ENCODE peak calls at places on chromosomes 3 and 15, in ten cellular contexts. D is CD8-positive, alpha-beta T cell; V is neuronal stem cell; I is PC-3; J is fibroblast of the aortic adventitia; N is NT2/D1; R is AG04450; A is GM23248; U is breast epithelium; Z is sigmoid colon. E is an unnamed sample.

GRCh38 chr3:166445865-166446264 is 608.6 kb upstream of the BCHE start:
- DNase-seq in D (no peak), V (no peak), I (peak; percentile 79), J (no peak), N (no peak), R (no peak), A (no peak), U (no peak), Z (no peak), E (no peak)

GRCh38 chr3:40719660-40720287 is 195.0 kb downstream of the ZNF621 start:
- DNase-seq in D (no peak), V (peak; percentile 12), I (peak; percentile 67), J (peak; percentile 19), N (peak; percentile 28), R (no peak), A (no peak), U (no peak), Z (no peak), E (no peak)

GRCh38 chr15:73617910-73618309 is 15.3 kb downstream of the NPTN start:
- DNase-seq in D (no peak), V (no peak), I (no peak), J (no peak), N (no peak), R (no peak), A (no peak), U (no peak), Z (no peak), E (no peak)

GRCh38 chr15:79025802-79026201 is 64.8 kb downstream of the RASGRF1 start:
- DNase-seq in D (no peak), V (no peak), I (no peak), J (no peak), N (no peak), R (no peak), A (no peak), U (no peak), Z (no peak), E (no peak)

GRCh38 chr3:177729939-177730700 is 532.8 kb upstream of the TBL1XR1 start:
- DNase-seq in D (no peak), V (no peak), I (no peak), J (peak; percentile 59), N (no peak), R (no peak), A (no peak), U (no peak), Z (peak; percentile 77), E (no peak)

GRCh38 chr15:75809986-75810750 is 33.1 kb upstream of the UBE2Q2 start:
- DNase-seq in D (no peak), V (no peak), I (peak; percentile 57), J (peak; percentile 48), N (peak; percentile 57), R (no peak), A (peak; percentile 44), U (no peak), Z (no peak), E (no peak)

GRCh38 chr3:83877909-83878308 is 1080.9 kb upstream of the CADM2 start:
- DNase-seq in D (no peak), V (no peak), I (no peak), J (no peak), N (no peak), R (no peak), A (no peak), U (no peak), Z (no peak), E (no peak)

GRCh38 chr15:65927545-65927944 is 58.3 kb downstream of the RAB11A start:
- DNase-seq in D (no peak), V (no peak), I (no peak), J (no peak), N (no peak), R (no peak), A (peak; percentile 12), U (no peak), Z (no peak), E (no peak)

GRCh38 chr3:130390079-130390478 is 44.6 kb downstream of the COL6A5 start:
- DNase-seq in D (no peak), V (no peak), I (peak; percentile 25), J (no peak), N (no peak), R (no peak), A (no peak), U (no peak), Z (no peak), E (no peak)

GRCh38 chr3:9216736-9217135 is 32.7 kb downstream of the SRGAP3 start:
- DNase-seq in D (no peak), V (no peak), I (peak; percentile 21), J (no peak), N (no peak), R (no peak), A (peak; percentile 83), U (no peak), Z (no peak), E (peak; percentile 86)

GRCh38 chr3:138289701-138290100 is 40.0 kb downstream of the NME9 start:
- DNase-seq in D (no peak), V (no peak), I (no peak), J (no peak), N (no peak), R (no peak), A (no peak), U (no peak), Z (no peak), E (no peak)

GRCh38 chr3:189569473-189569872 is 61.7 kb upstream of the TP63 start:
- DNase-seq in D (no peak), V (no peak), I (no peak), J (no peak), N (no peak), R (no peak), A (no peak), U (no peak), Z (no peak), E (no peak)

GRCh38 chr3:189567772-189568420 is 63.3 kb upstream of the TP63 start:
- DNase-seq in D (no peak), V (no peak), I (no peak), J (no peak), N (no peak), R (no peak), A (no peak), U (no peak), Z (no peak), E (no peak)

GRCh38 chr3:189566550-189566949 is 64.6 kb upstream of the TP63 start:
- DNase-seq in D (no peak), V (no peak), I (no peak), J (no peak), N (no peak), R (no peak), A (no peak), U (no peak), Z (no peak), E (no peak)

GRCh38 chr3:189568931-189569330 is 62.3 kb upstream of the TP63 start:
- DNase-seq in D (no peak), V (no peak), I (no peak), J (no peak), N (no peak), R (no peak), A (no peak), U (no peak), Z (no peak), E (no peak)

DNA sequence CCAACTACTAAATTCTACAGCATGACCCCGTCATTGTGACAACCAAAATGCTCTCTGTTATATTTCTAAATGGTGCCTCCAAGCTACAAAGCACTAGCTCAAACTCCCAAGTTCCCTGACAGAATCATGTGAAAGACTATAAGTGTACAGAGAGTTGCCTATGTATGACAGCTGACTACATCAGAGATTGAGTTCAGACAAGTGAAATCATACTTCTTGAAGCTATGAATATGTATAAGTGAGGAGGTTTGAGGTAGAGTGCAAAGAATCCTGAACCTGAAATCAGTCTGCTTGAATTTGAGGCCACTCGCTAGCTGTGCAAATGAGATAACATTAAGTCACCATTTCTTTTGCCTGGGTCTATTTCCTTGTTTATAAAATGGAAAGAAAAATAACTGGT is 63.9 kb upstream of the TP63 start:
- DNase-seq in D (no peak), V (no peak), I (no peak), J (no peak), N (no peak), R (no peak), A (no peak), U (no peak), Z (no peak), E (no peak)
- H3K4me3 ChIP-seq in D (no peak overlapping the region), V (no peak overlapping the region), I (no peak overlapping the region), J (no peak overlapping the region), N (no peak overlapping the region), R (no peak overlapping the region), A (no peak overlapping the region), U (no peak overlapping the region), Z (no peak overlapping the region), E (no peak overlapping the region)

DNA sequence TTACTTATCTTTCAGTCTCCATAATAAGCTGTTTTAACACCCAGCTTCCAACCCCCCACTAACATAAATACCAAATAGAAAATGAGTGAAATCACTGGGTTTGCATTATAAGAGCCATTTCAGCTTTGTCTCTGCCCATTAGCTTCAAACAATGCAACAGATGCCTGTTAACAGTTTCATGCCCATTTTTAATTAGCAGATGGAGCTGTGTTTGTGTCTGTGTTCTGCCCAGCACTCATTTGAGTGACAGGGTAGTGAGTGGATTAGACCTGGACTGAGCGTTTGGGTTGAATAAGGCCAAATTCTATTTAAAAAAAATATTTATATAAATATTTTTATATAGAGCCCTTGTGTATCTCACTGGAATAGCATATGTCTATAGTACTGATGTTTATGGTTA is 7.4 kb downstream of the RAB8B start:
- DNase-seq in D (no peak), V (no peak), I (no peak), J (no peak), N (no peak), R (no peak), A (no peak), U (no peak), Z (no peak), E (no peak)
- H3K4me3 ChIP-seq in D (no peak overlapping the region), V (no peak overlapping the region), I (no peak overlapping the region), J (no peak overlapping the region), N (no peak overlapping the region), R (no peak overlapping the region), A (no peak overlapping the region), U (no peak overlapping the region), Z (no peak overlapping the region), E (no peak overlapping the region)

DNA sequence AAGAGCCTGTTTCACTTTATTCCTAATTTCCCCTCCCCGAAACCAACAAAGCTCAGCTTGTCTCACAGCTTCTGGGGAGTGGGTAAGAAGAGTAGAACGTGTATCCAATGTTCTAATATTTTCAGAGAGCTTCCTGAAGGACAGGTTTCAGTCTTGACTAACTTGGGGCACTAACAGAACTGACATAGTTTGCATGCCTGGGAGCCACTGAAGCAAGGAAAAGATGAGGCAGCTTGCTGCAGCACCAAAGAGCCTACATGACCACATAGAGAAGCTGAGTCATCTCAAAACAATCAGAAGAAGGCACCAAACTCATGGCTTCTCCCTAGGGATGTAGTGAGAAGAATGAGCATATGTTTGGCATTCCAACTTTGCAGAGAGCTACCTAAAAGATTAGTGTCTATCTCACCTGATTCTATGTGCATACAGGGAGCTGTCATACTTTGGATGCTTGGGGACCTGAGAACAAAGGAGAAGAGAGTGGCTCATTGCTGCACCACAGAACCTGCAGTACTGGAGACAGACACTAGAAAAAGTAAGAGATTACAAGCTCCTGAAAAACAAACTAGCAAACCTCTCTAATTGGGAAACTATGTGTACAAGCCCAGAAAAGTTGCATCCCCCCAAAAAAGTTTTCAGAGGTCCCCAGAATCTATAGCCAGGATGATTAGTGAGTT is 86.9 kb downstream of the DCLK3 start:
- DNase-seq in D (no peak), V (no peak), I (peak; percentile 97), J (peak; percentile 81), N (no peak), R (peak; percentile 55), A (peak; percentile 98), U (no peak), Z (no peak), E (no peak)
- H3K4me3 ChIP-seq in D (no peak overlapping the region), V (no peak overlapping the region), I (no peak overlapping the region), J (no peak overlapping the region), N (no peak overlapping the region), R (no peak overlapping the region), A (peak overlapping the region; percentile 25), U (no peak overlapping the region), Z (no peak overlapping the region), E (no peak overlapping the region)

GRCh38 chr3:98897701-98898100 is 3.8 kb downstream of the DCBLD2 start:
- DNase-seq in D (no peak), V (no peak), I (no peak), J (peak; percentile 45), N (no peak), R (no peak), A (peak; percentile 37), U (no peak), Z (no peak), E (no peak)
- H3K4me3 ChIP-seq in D (no peak overlapping the region), V (no peak overlapping the region), I (peak overlapping the region; percentile 90), J (peak overlapping the region; percentile 92), N (no peak overlapping the region), R (peak overlapping the region; percentile 89), A (peak overlapping the region; percentile 95), U (no peak overlapping the region), Z (no peak overlapping the region), E (no peak overlapping the region)